ENCODE peak calls at places on chromosomes 5 and 9, in eight cellular contexts. I is stimulated activated CD4-positive, alpha-beta T cell treated with anti-CD3 and anti-CD28 coated beads, Interleukin-12 subunit alpha, Interleukin-12 subunit beta, amount 100 ng/mL, for 4 hours; E is NCI-H146; A is activated CD4-positive, alpha-beta memory T cell treated with anti-CD3 and anti-CD28 coated beads, Interleukin-2, amount 10 ng/mL, durations not matched to agents 7 days and 5 days; K is central memory CD4-positive, alpha-beta T cell; F is activated naive CD8-positive, alpha-beta T cell treated with anti-CD3 and anti-CD28 coated beads for 36 hours; W is suprapubic skin; G is NCI-H1105 treated with DMSO at 0.1 percent for 48 hours. U is an unnamed sample.

GRCh38 chr9:125189361-125190289 is at the start of gene PPP6C:
- DNase-seq in I (peak), E (peak), A (peak), K (peak), F (peak), W (peak), G (peak), U (peak)

GRCh38 chr9:129602598-129603415 is 18.1 kb downstream of the C9orf50 start:
- DNase-seq in I (no peak), E (no peak), A (no peak), K (no peak), F (no peak), W (no peak), G (no peak), U (no peak)

GRCh38 chr5:173970878-173971650 is 17.9 kb upstream of the C5orf47 start:
- DNase-seq in I (no peak), E (no peak), A (no peak), K (no peak), F (no peak), W (no peak), G (no peak), U (no peak)

GRCh38 chr5:158456756-158457155 is 597.8 kb upstream of the CLINT1 start:
- DNase-seq in I (no peak), E (no peak), A (no peak), K (no peak), F (peak), W (peak), G (no peak), U (peak)

GRCh38 chr9:128644452-128644851 is 12.2 kb downstream of the DYNC2I2 start:
- DNase-seq in I (no peak), E (no peak), A (no peak), K (no peak), F (no peak), W (no peak), G (no peak), U (no peak)

GRCh38 chr9:4489919-4490704 is at the start of gene SLC1A1:
- DNase-seq in I (peak), E (peak), A (no peak), K (peak), F (peak), W (no peak), G (peak), U (peak)

GRCh38 chr9:121743441-121744001 is 92.1 kb downstream of the DAB2IP start:
- DNase-seq in I (no peak), E (peak), A (no peak), K (no peak), F (no peak), W (peak), G (no peak), U (no peak)

GRCh38 chr9:126609711-126610388 is 3.9 kb upstream of the LMX1B start:
- DNase-seq in I (no peak), E (no peak), A (no peak), K (no peak), F (no peak), W (peak), G (no peak), U (no peak)

GRCh38 chr5:32225445-32225844 is 51.3 kb upstream of the GOLPH3 start:
- DNase-seq in I (no peak), E (no peak), A (no peak), K (no peak), F (no peak), W (no peak), G (no peak), U (no peak)

GRCh38 chr5:50463047-50463446 is 22.0 kb upstream of the EMB start:
- DNase-seq in I (no peak), E (no peak), A (no peak), K (no peak), F (no peak), W (no peak), G (no peak), U (no peak)

GRCh38 chr9:105510024-105510423 is 47.9 kb upstream of the FKTN start:
- DNase-seq in I (no peak), E (no peak), A (no peak), K (no peak), F (no peak), W (no peak), G (no peak), U (no peak)

GRCh38 chr9:128528445-128529160 is 23.8 kb upstream of the SPTAN1 start:
- DNase-seq in I (no peak), E (no peak), A (no peak), K (no peak), F (no peak), W (no peak), G (no peak), U (no peak)

GRCh38 chr5:73093943-73094342 is 26.4 kb upstream of the TMEM171 start:
- DNase-seq in I (no peak), E (no peak), A (no peak), K (no peak), F (peak), W (no peak), G (no peak), U (no peak)

GRCh38 chr9:17906841-17907779 is 328.2 kb downstream of the SH3GL2 start:
- DNase-seq in I (no peak), E (peak), A (no peak), K (no peak), F (no peak), W (no peak), G (no peak), U (no peak)

GRCh38 chr9:36803951-36804350 is 230.1 kb downstream of the PAX5 start:
- DNase-seq in I (no peak), E (no peak), A (no peak), K (no peak), F (no peak), W (no peak), G (no peak), U (no peak)

GRCh38 chr5:9782806-9783560 is 152.8 kb upstream of the TAS2R1 start:
- DNase-seq in I (no peak), E (no peak), A (no peak), K (no peak), F (no peak), W (no peak), G (no peak), U (no peak)

GRCh38 chr5:81187885-81188284 is 45.2 kb upstream of the CKMT2 start:
- DNase-seq in I (no peak), E (peak), A (no peak), K (no peak), F (no peak), W (no peak), G (peak), U (no peak)

U was measured in stimulated activated naive CD8-positive, alpha-beta T cell treated with anti-CD3 and anti-CD28 coated beads, Interleukin-15, amount 100 ng/mL, for 72 hours.